ENCODE peak calls at places on chromosomes 12 and 14, in nine cellular contexts. M is CD8-positive, alpha-beta memory T cell; V is stimulated activated naive B cell treated with anti-CD40 and anti-IgM and Interleukin-4, amounts not matched to agents 10 μg/mL and 1 μg/mL and 100 μg/mL, for 72 hours; X is iris pigment epithelial cell; F is right lobe of liver; I is COLO829; Z is AG09319; Y is ecto neural progenitor cell; J is body of pancreas. R is an unnamed sample.

GRCh38 chr12:5969974-5970690 is 25.1 kb upstream of the ANO2 start:
- DNase-seq in F (no peak), Z (no peak), M (no peak), V (no peak), J (no peak), Y (peak), I (no peak), X (no peak), R (no peak)

GRCh38 chr12:113371808-113372207 is 13.4 kb downstream of the PLBD2 start:
- DNase-seq in Y (no peak), M (no peak), J (no peak), I (no peak), V (no peak), X (no peak), Z (no peak), F (no peak), R (no peak)

GRCh38 chr12:128543971-128544370 is 277.0 kb downstream of the TMEM132C start:
- DNase-seq in Z (no peak), V (no peak), Y (no peak), M (no peak), F (no peak), X (no peak), J (no peak), I (no peak), R (no peak)

GRCh38 chr12:108321688-108322087 is 17.4 kb downstream of the CMKLR1 start:
- DNase-seq in I (no peak), X (no peak), J (no peak), Y (no peak), V (no peak), Z (no peak), M (no peak), F (no peak), R (no peak)

GRCh38 chr12:30953257-30953656 is 26.7 kb downstream of the TSPAN11 start:
- DNase-seq in J (no peak), F (no peak), I (no peak), X (no peak), M (no peak), Y (no peak), V (no peak), Z (no peak), R (no peak)

GRCh38 chr12:5295151-5295550 is 136.8 kb upstream of the NTF3 start:
- DNase-seq in M (no peak), Y (no peak), V (no peak), J (no peak), X (no peak), I (no peak), F (no peak), Z (no peak), R (no peak)

GRCh38 chr14:50388256-50388931 is 8.3 kb downstream of the CDKL1 start:
- DNase-seq in J (peak), F (no peak), Y (no peak), M (no peak), X (no peak), I (no peak), V (no peak), Z (no peak), R (no peak)

GRCh38 chr12:70664463-70664862 is 27.2 kb upstream of the PTPRB start:
- DNase-seq in I (no peak), V (no peak), Z (no peak), M (no peak), Y (no peak), F (no peak), X (no peak), J (no peak), R (no peak)

GRCh38 chr14:32620303-32620702 is 291.2 kb downstream of the AKAP6 start:
- DNase-seq in I (no peak), Y (no peak), V (no peak), J (no peak), Z (no peak), X (peak), M (no peak), F (no peak), R (no peak)

GRCh38 chr12:39074063-39074462 is 168.7 kb upstream of the CPNE8 start:
- DNase-seq in M (no peak), V (no peak), J (no peak), I (no peak), Z (no peak), F (no peak), Y (no peak), X (no peak), R (no peak)

GRCh38 chr14:50425816-50426215 is 29.1 kb upstream of the CDKL1 start:
- DNase-seq in X (peak), Y (no peak), M (no peak), V (no peak), Z (no peak), I (peak), J (no peak), F (no peak), R (no peak)

GRCh38 chr12:4579305-4580097 is 17.5 kb downstream of the DYRK4 start:
- DNase-seq in V (no peak), J (peak), M (no peak), Z (no peak), I (peak), Y (peak), F (no peak), X (peak), R (peak)

GRCh38 chr12:102249073-102249854 is 51.6 kb upstream of the PMCH start:
- DNase-seq in Z (no peak), F (no peak), V (no peak), M (no peak), X (peak), J (no peak), I (no peak), Y (no peak), R (no peak)

GRCh38 chr12:131795688-131796410 is 32.3 kb upstream of the MMP17 start:
- DNase-seq in Y (no peak), I (no peak), J (no peak), F (no peak), X (no peak), V (no peak), M (no peak), Z (no peak), R (peak)

GRCh38 chr14:54776361-54777001 is 126.1 kb downstream of the GCH1 start:
- DNase-seq in V (peak), M (peak), J (peak), Y (no peak), I (no peak), F (peak), X (peak), Z (peak), R (peak)

GRCh38 chr12:41365653-41366131 is 177.6 kb downstream of the PDZRN4 start:
- DNase-seq in X (peak), F (no peak), J (no peak), Y (peak), V (no peak), M (no peak), I (no peak), Z (no peak), R (no peak)

GRCh38 chr12:125518074-125518473 is 452.8 kb downstream of the AACS start:
- DNase-seq in Y (peak), Z (no peak), J (peak), F (no peak), V (no peak), X (peak), I (no peak), M (no peak), R (no peak)

R was measured in thyroid gland.